ENCODE peak calls at places on chromosomes 5 and 9, in four cellular contexts. One of them, this sample, is unnamed.

GRCh38 chr5:131114754-131115153 is 50.3 kb downstream of the HINT1 start:
- DNase-seq in GM12865: no peak
- DNase-seq in OCI-LY7: no peak
- DNase-seq in cardiac fibroblast: no peak
- DNase-seq in this sample: no peak

GRCh38 chr9:85224729-85225128 is 517.0 kb downstream of the AGTPBP1 start:
- DNase-seq in GM12865: no peak
- DNase-seq in OCI-LY7: no peak
- DNase-seq in cardiac fibroblast: peak
- DNase-seq in this sample: peak

GRCh38 chr9:124260769-124261603 is 3.2 kb downstream of the NEK6 start:
- DNase-seq in GM12865: peak
- DNase-seq in OCI-LY7: peak
- DNase-seq in cardiac fibroblast: peak
- DNase-seq in this sample: no peak

GRCh38 chr5:98798371-98798770 is 24.9 kb downstream of the RGMB start:
- DNase-seq in GM12865: no peak
- DNase-seq in OCI-LY7: no peak
- DNase-seq in cardiac fibroblast: no peak
- DNase-seq in this sample: no peak

GRCh38 chr9:85430659-85431370 is 310.9 kb downstream of the AGTPBP1 start:
- DNase-seq in GM12865: no peak
- DNase-seq in OCI-LY7: no peak
- DNase-seq in cardiac fibroblast: no peak
- DNase-seq in this sample: no peak

GRCh38 chr5:74382864-74383618 is 257.5 kb downstream of the ENC1 start:
- DNase-seq in GM12865: no peak
- DNase-seq in OCI-LY7: no peak
- DNase-seq in cardiac fibroblast: peak
- DNase-seq in this sample: peak

GRCh38 chr9:89007041-89007440 is 15.8 kb downstream of the S1PR3 start:
- DNase-seq in GM12865: no peak
- DNase-seq in OCI-LY7: no peak
- DNase-seq in cardiac fibroblast: no peak
- DNase-seq in this sample: no peak

GRCh38 chr9:19373527-19373926 is 6.5 kb downstream of the RPS6 start:
- DNase-seq in GM12865: no peak
- DNase-seq in OCI-LY7: no peak
- DNase-seq in cardiac fibroblast: no peak
- DNase-seq in this sample: no peak

GRCh38 chr5:129945031-129945430 is 40.8 kb downstream of the CHSY3 start:
- DNase-seq in GM12865: no peak
- DNase-seq in OCI-LY7: no peak
- DNase-seq in cardiac fibroblast: peak
- DNase-seq in this sample: peak

GRCh38 chr5:35003018-35003957 is 44.5 kb downstream of the AGXT2 start:
- DNase-seq in GM12865: peak
- DNase-seq in OCI-LY7: peak
- DNase-seq in cardiac fibroblast: peak
- DNase-seq in this sample: peak

GRCh38 chr9:86434039-86434726 is 80.0 kb upstream of the TUT7 start:
- DNase-seq in GM12865: peak
- DNase-seq in OCI-LY7: peak
- DNase-seq in cardiac fibroblast: peak
- DNase-seq in this sample: peak

GRCh38 chr9:107467416-107467815 is 22.2 kb downstream of the KLF4 start:
- DNase-seq in GM12865: no peak
- DNase-seq in OCI-LY7: no peak
- DNase-seq in cardiac fibroblast: peak
- DNase-seq in this sample: no peak

GRCh38 chr5:128413356-128413755 is 124.7 kb downstream of the FBN2 start:
- DNase-seq in GM12865: no peak
- DNase-seq in OCI-LY7: no peak
- DNase-seq in cardiac fibroblast: peak
- DNase-seq in this sample: no peak

GRCh38 chr9:104868687-104869404 is 59.1 kb downstream of the ABCA1 start:
- DNase-seq in GM12865: peak
- DNase-seq in OCI-LY7: peak
- DNase-seq in cardiac fibroblast: peak
- DNase-seq in this sample: peak

GRCh38 chr5:107155667-107156066 is 515.1 kb downstream of the EFNA5 start:
- DNase-seq in GM12865: no peak
- DNase-seq in OCI-LY7: no peak
- DNase-seq in cardiac fibroblast: no peak
- DNase-seq in this sample: no peak

GRCh38 chr5:156394642-156395393 is 67.9 kb downstream of the SGCD start:
- DNase-seq in GM12865: no peak
- DNase-seq in OCI-LY7: no peak
- DNase-seq in cardiac fibroblast: no peak
- DNase-seq in this sample: no peak

GRCh38 chr5:124662261-124662781 is 84.1 kb downstream of the ZNF608 start:
- DNase-seq in GM12865: no peak
- DNase-seq in OCI-LY7: peak
- DNase-seq in cardiac fibroblast: no peak
- DNase-seq in this sample: no peak

GRCh38 chr5:115831163-115831768 is 10.1 kb downstream of the ATG12 start:
- DNase-seq in GM12865: peak
- DNase-seq in OCI-LY7: peak
- DNase-seq in cardiac fibroblast: peak
- DNase-seq in this sample: no peak

GRCh38 chr5:91101777-91102379 is 281.2 kb downstream of the ARRDC3 start:
- DNase-seq in GM12865: peak
- DNase-seq in OCI-LY7: peak
- DNase-seq in cardiac fibroblast: peak
- DNase-seq in this sample: peak

GRCh38 chr5:158759276-158759675 is 340.4 kb downstream of the EBF1 start:
- DNase-seq in GM12865: no peak
- DNase-seq in OCI-LY7: no peak
- DNase-seq in cardiac fibroblast: peak
- DNase-seq in this sample: no peak

GRCh38 chr5:86679949-86680348 is 62.2 kb downstream of the COX7C start:
- DNase-seq in GM12865: no peak
- DNase-seq in OCI-LY7: no peak
- DNase-seq in cardiac fibroblast: no peak
- DNase-seq in this sample: no peak

GRCh38 chr9:107739601-107740082 is 250.1 kb upstream of the KLF4 start:
- DNase-seq in GM12865: no peak
- DNase-seq in OCI-LY7: no peak
- DNase-seq in cardiac fibroblast: no peak
- DNase-seq in this sample: peak

GRCh38 chr5:142441638-142442037 is 116.8 kb upstream of the SPRY4 start:
- DNase-seq in GM12865: no peak
- DNase-seq in OCI-LY7: no peak
- DNase-seq in cardiac fibroblast: peak
- DNase-seq in this sample: no peak

GRCh38 chr9:92952861-92953620 is 5.7 kb downstream of the FGD3 start:
- DNase-seq in GM12865: no peak
- DNase-seq in OCI-LY7: no peak
- DNase-seq in cardiac fibroblast: peak
- DNase-seq in this sample: no peak

GRCh38 chr5:124697912-124698690 is 48.3 kb downstream of the ZNF608 start:
- DNase-seq in GM12865: no peak
- DNase-seq in OCI-LY7: no peak
- DNase-seq in cardiac fibroblast: no peak
- DNase-seq in this sample: no peak

GRCh38 chr9:118331622-118332045 is 627.4 kb downstream of the TLR4 start:
- DNase-seq in GM12865: no peak
- DNase-seq in OCI-LY7: no peak
- DNase-seq in cardiac fibroblast: peak
- DNase-seq in this sample: no peak

GRCh38 chr5:132489051-132489770 is 1.4 kb downstream of the IRF1 start:
- DNase-seq in GM12865: peak
- DNase-seq in OCI-LY7: peak
- DNase-seq in cardiac fibroblast: no peak
- DNase-seq in this sample: no peak

GRCh38 chr5:108743344-108743743 is 4.4 kb upstream of the FER start:
- DNase-seq in GM12865: no peak
- DNase-seq in OCI-LY7: no peak
- DNase-seq in cardiac fibroblast: peak
- DNase-seq in this sample: no peak

GRCh38 chr5:154244476-154244875 is 53.9 kb downstream of the GALNT10 start:
- DNase-seq in GM12865: peak
- DNase-seq in OCI-LY7: no peak
- DNase-seq in cardiac fibroblast: no peak
- DNase-seq in this sample: no peak

GRCh38 chr9:19174127-19174921 is 47.0 kb upstream of the PLIN2 start:
- DNase-seq in GM12865: peak
- DNase-seq in OCI-LY7: peak
- DNase-seq in cardiac fibroblast: peak
- DNase-seq in this sample: peak

GRCh38 chr9:107810493-107810931 is 320.9 kb upstream of the KLF4 start:
- DNase-seq in GM12865: no peak
- DNase-seq in OCI-LY7: no peak
- DNase-seq in cardiac fibroblast: peak
- DNase-seq in this sample: no peak

GRCh38 chr5:177453852-177454396 is 7.3 kb downstream of the PRR7 start:
- DNase-seq in GM12865: no peak
- DNase-seq in OCI-LY7: peak
- DNase-seq in cardiac fibroblast: no peak
- DNase-seq in this sample: no peak

GRCh38 chr5:10975915-10976314 is 214.9 kb upstream of the DAP start:
- DNase-seq in GM12865: peak
- DNase-seq in OCI-LY7: no peak
- DNase-seq in cardiac fibroblast: no peak
- DNase-seq in this sample: no peak

GRCh38 chr9:98881836-98882568 is 61.7 kb upstream of the COL15A1 start:
- DNase-seq in GM12865: no peak
- DNase-seq in OCI-LY7: no peak
- DNase-seq in cardiac fibroblast: peak
- DNase-seq in this sample: no peak

GRCh38 chr5:2686725-2687124 is 64.8 kb downstream of the IRX2 start:
- DNase-seq in GM12865: no peak
- DNase-seq in OCI-LY7: no peak
- DNase-seq in cardiac fibroblast: no peak
- DNase-seq in this sample: no peak

GRCh38 chr5:93791520-93791972 is 50.1 kb upstream of the POU5F2 start:
- DNase-seq in GM12865: no peak
- DNase-seq in OCI-LY7: no peak
- DNase-seq in cardiac fibroblast: peak
- DNase-seq in this sample: no peak

GRCh38 chr9:72980183-72980582 is 27.3 kb upstream of the ALDH1A1 start:
- DNase-seq in GM12865: no peak
- DNase-seq in OCI-LY7: no peak
- DNase-seq in cardiac fibroblast: no peak
- DNase-seq in this sample: no peak
- TF ChIP-seq CTCF in GM12865: no peak
- TF ChIP-seq CTCF in OCI-LY7: no peak
- TF ChIP-seq CTCF in cardiac fibroblast: no peak
- TF ChIP-seq CTCF in this sample: no peak

GRCh38 chr5:139763584-139764249 is 31.9 kb upstream of the PSD2 start:
- DNase-seq in GM12865: no peak
- DNase-seq in OCI-LY7: no peak
- DNase-seq in cardiac fibroblast: no peak
- DNase-seq in this sample: no peak

GRCh38 chr5:139765409-139766217 is 30.0 kb upstream of the PSD2 start:
- DNase-seq in GM12865: peak
- DNase-seq in OCI-LY7: peak
- DNase-seq in cardiac fibroblast: peak
- DNase-seq in this sample: no peak

GRCh38 chr5:139762624-139763170 is 32.9 kb upstream of the PSD2 start:
- DNase-seq in GM12865: no peak
- DNase-seq in OCI-LY7: no peak
- DNase-seq in cardiac fibroblast: no peak
- DNase-seq in this sample: no peak

GRCh38 chr5:139765040-139765408 is 30.6 kb upstream of the PSD2 start:
- DNase-seq in GM12865: no peak
- DNase-seq in OCI-LY7: no peak
- DNase-seq in cardiac fibroblast: no peak
- DNase-seq in this sample: no peak

DNA sequence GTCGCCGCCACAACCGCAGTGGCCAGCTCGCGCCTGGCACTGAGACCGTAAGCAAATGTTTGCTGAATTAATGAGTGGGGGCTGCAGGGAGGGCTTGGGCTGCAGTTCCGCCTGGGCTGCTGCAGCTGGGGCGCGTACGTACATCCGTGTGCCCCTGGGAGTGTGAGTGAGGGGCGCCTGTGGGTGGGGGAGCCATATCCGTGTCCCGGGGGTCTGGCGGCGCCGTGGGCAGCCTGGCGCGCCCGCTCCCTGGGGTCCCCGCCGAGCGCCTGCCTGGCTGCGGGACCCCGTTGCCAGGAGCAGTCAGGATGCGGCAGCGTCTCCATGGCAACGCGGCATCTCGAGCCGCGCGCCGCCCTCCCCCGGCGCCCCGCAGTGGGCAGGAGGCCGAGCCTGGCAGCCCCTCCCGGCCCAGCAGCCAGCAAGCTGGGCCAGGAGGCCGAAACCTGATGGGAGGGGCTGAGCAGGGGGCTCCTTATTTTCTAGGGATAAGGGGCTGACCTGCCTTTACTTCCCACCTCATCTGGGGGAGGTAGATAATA is 31.3 kb upstream of the PSD2 start:
- DNase-seq in GM12865: no peak
- DNase-seq in OCI-LY7: peak
- DNase-seq in cardiac fibroblast: no peak
- DNase-seq in this sample: no peak
- TF ChIP-seq CTCF in GM12865: no peak
- TF ChIP-seq CTCF in OCI-LY7: no peak
- TF ChIP-seq CTCF in cardiac fibroblast: no peak
- TF ChIP-seq CTCF in this sample: no peak

GRCh38 chr5:175840050-175840841 is 31.1 kb upstream of the CPLX2 start:
- DNase-seq in GM12865: peak
- DNase-seq in OCI-LY7: peak
- DNase-seq in cardiac fibroblast: peak
- DNase-seq in this sample: no peak
- TF ChIP-seq CTCF in GM12865: peak
- TF ChIP-seq CTCF in OCI-LY7: peak
- TF ChIP-seq CTCF in cardiac fibroblast: peak
- TF ChIP-seq CTCF in this sample: peak

GRCh38 chr9:38371495-38371894 is 21.0 kb upstream of the ALDH1B1 start:
- DNase-seq in GM12865: peak
- DNase-seq in OCI-LY7: peak
- DNase-seq in cardiac fibroblast: peak
- DNase-seq in this sample: no peak
- TF ChIP-seq CTCF in GM12865: peak
- TF ChIP-seq CTCF in OCI-LY7: peak
- TF ChIP-seq CTCF in cardiac fibroblast: no peak
- TF ChIP-seq CTCF in this sample: peak

DNA sequence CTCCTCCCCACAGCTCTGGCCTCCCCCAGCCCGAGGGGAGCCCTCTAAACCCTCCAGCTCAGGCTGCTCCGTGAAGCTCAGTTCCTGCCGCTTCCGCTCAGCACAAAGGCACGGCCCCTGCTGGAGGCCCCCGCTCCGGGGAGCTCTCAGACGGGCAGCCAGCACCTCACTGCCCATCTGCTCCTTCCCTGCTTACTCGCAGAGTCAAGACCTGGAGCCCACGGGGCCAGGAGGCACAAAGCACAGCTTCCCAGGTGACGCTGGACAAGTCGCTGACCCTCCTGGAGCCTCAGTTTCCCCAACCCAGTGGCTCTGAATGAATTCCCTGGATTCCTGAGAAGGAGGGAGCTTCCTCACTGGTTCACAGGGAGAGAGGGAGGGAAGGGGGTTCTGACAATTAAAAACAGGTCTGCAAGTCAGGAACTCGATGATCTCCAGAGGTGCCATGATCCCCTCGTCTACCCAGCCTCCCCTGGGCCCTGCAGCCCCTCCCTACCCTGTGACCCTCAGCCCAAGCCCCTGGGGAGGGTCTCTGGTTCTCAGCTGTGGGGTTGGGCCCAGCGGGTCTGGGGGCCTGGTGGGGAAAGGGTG is 36.2 kb downstream of the VAV2 start:
- DNase-seq in GM12865: peak
- DNase-seq in OCI-LY7: peak
- DNase-seq in cardiac fibroblast: peak
- DNase-seq in this sample: no peak
- TF ChIP-seq CTCF in GM12865: peak
- TF ChIP-seq CTCF in OCI-LY7: peak
- TF ChIP-seq CTCF in cardiac fibroblast: peak
- TF ChIP-seq CTCF in this sample: peak

This sample was measured in AG09319.